ENCODE peak calls at places on chromosomes 13 and 19, in ten cellular contexts. J is ureter; R is activated T-helper 1 cell treated with Interleukin-2 at 50 U/mL for 16 hours; Q is ACHN; B is GOT3; S is progenitor cell of endocrine pancreas; X is left lung; O is fibroblast of pulmonary artery; D is lower lobe of right lung; U is CD8-positive, alpha-beta T cell. N is an unnamed sample.
A peak's percentile ranks its signal among the peaks of the same experiment; 100 is the strongest.

GRCh38 chr13:73536865-73537264 is 478.1 kb downstream of the KLF5 start:
- DNase-seq in B (no peak), D (no peak), S (no peak), J (no peak), X (no peak), U (no peak), R (no peak), O (no peak), Q (no peak), N (no peak)

GRCh38 chr19:6239401-6239844 is 40.4 kb downstream of the MLLT1 start:
- DNase-seq in J (no peak), U (no peak), Q (no peak), B (no peak), R (no peak), S (no peak), D (no peak), O (peak; percentile 59), X (peak; percentile 72), N (no peak)

GRCh38 chr19:36514012-36514612 is 14.0 kb downstream of the ZNF260 start:
- DNase-seq in O (no peak), S (no peak), X (no peak), R (no peak), J (no peak), Q (no peak), B (no peak), U (no peak), D (no peak), N (no peak)

GRCh38 chr13:33862006-33862405 is 44.1 kb downstream of the RFC3 start:
- DNase-seq in D (no peak), X (no peak), U (no peak), Q (no peak), R (no peak), B (no peak), S (no peak), O (no peak), J (no peak), N (no peak)

GRCh38 chr19:47111081-47111589 is 2.4 kb downstream of the ZC3H4 start:
- DNase-seq in B (no peak), O (no peak), J (no peak), Q (no peak), S (no peak), D (peak; percentile 59), R (no peak), X (peak; percentile 81), U (peak; percentile 78), N (peak; percentile 27)

GRCh38 chr13:38866649-38867048 is 124.0 kb downstream of the STOML3 start:
- DNase-seq in U (no peak), X (no peak), S (no peak), J (no peak), R (no peak), B (no peak), Q (peak; percentile 4), D (no peak), O (no peak), N (no peak)

GRCh38 chr19:35474104-35474503 is 16.2 kb downstream of the KRTDAP start:
- DNase-seq in S (no peak), Q (no peak), X (no peak), B (no peak), D (no peak), J (no peak), R (no peak), O (no peak), U (no peak), N (no peak)

GRCh38 chr19:45455707-45456499 is 11.9 kb upstream of the FOSB start:
- DNase-seq in D (peak; percentile 94), S (peak; percentile 75), X (peak; percentile 95), B (peak; percentile 90), O (peak; percentile 99), U (peak; percentile 59), R (no peak), J (peak; percentile 95), Q (peak; percentile 97), N (peak; percentile 33)

GRCh38 chr19:16435999-16436650 is 35.6 kb downstream of the EPS15L1 start:
- DNase-seq in O (peak; percentile 54), S (no peak), J (no peak), X (no peak), Q (no peak), D (no peak), B (no peak), R (no peak), U (no peak), N (no peak)

GRCh38 chr13:34371645-34372044 is 553.7 kb downstream of the RFC3 start:
- DNase-seq in U (no peak), O (no peak), Q (no peak), B (no peak), D (no peak), S (no peak), R (no peak), X (no peak), J (no peak), N (no peak)

GRCh38 chr13:24625324-24625723 is 54.9 kb upstream of the ATP12A start:
- DNase-seq in X (no peak), B (no peak), S (no peak), Q (no peak), U (peak; percentile 5), O (no peak), R (no peak), J (no peak), D (no peak), N (no peak)

N was measured in CD4-positive, alpha-beta T cell.